ENCODE peak calls at places on chromosomes 7 and 10, in six cellular contexts. S is lower leg skin, V is BE2C, C is upper lobe of left lung, L is ovary, U is dorsolateral prefrontal cortex. O is an unnamed sample.

GRCh38 chr10:36003688-36004087 is 361.6 kb upstream of the FZD8 start:
- DNase-seq in S (no peak), V (no peak), C (peak; percentile 54), L (no peak), U (no peak), O (no peak)

GRCh38 chr7:1579481-1580421 is 9.9 kb upstream of the PSMG3 start:
- DNase-seq in S (no peak), V (peak; percentile 78), C (peak; percentile 84), L (peak; percentile 82), U (peak; percentile 78), O (peak; percentile 40)

GRCh38 chr10:99360935-99361334 is 31.8 kb downstream of the CNNM1 start:
- DNase-seq in S (no peak), V (no peak), C (no peak), L (no peak), U (no peak), O (no peak)

GRCh38 chr7:73838642-73839041 is 3.7 kb downstream of the METTL27 start:
- DNase-seq in S (no peak), V (no peak), C (no peak), L (no peak), U (no peak), O (no peak)

GRCh38 chr7:132755538-132756481 is 179.5 kb upstream of the PLXNA4 start:
- DNase-seq in S (no peak), V (no peak), C (no peak), L (no peak), U (no peak), O (no peak)

GRCh38 chr10:110494532-110494931 is 3.2 kb upstream of the DUSP5 start:
- DNase-seq in S (no peak), V (no peak), C (no peak), L (no peak), U (no peak), O (no peak)

GRCh38 chr10:24579448-24579847 is 144.2 kb downstream of the ARHGAP21 start:
- DNase-seq in S (no peak), V (no peak), C (no peak), L (no peak), U (no peak), O (no peak)

GRCh38 chr10:121527690-121528089 is 70.6 kb downstream of the FGFR2 start:
- DNase-seq in S (no peak), V (no peak), C (no peak), L (peak; percentile 63), U (no peak), O (peak; percentile 9)

GRCh38 chr10:97612386-97612785 is 20.9 kb downstream of the MORN4 start:
- DNase-seq in S (no peak), V (no peak), C (no peak), L (no peak), U (peak; percentile 36), O (peak; percentile 55)

GRCh38 chr7:111678986-111679385 is 116.7 kb upstream of the IMMP2L start:
- DNase-seq in S (no peak), V (no peak), C (no peak), L (no peak), U (no peak), O (no peak)

GRCh38 chr7:151035024-151035717 is 6.9 kb downstream of the ABCB8 start:
- DNase-seq in S (no peak), V (no peak), C (peak; percentile 56), L (no peak), U (no peak), O (no peak)

GRCh38 chr7:45186261-45186813 is 28.7 kb downstream of the RAMP3 start:
- DNase-seq in S (no peak), V (no peak), C (no peak), L (no peak), U (no peak), O (no peak)

GRCh38 chr10:25745976-25746375 is 188.1 kb upstream of the MYO3A start:
- DNase-seq in S (no peak), V (no peak), C (no peak), L (no peak), U (no peak), O (no peak)

GRCh38 chr10:79976999-79977398 is 28.1 kb upstream of the SFTPD start:
- DNase-seq in S (no peak), V (no peak), C (no peak), L (no peak), U (no peak), O (no peak)

GRCh38 chr10:104334561-104334960 is 3.7 kb downstream of the ITPRIP start:
- DNase-seq in S (peak; percentile 13), V (no peak), C (no peak), L (no peak), U (no peak), O (no peak)

GRCh38 chr7:73968511-73968910 is 59.5 kb upstream of the ELN start:
- DNase-seq in S (no peak), V (no peak), C (no peak), L (no peak), U (no peak), O (peak; percentile 42)

GRCh38 chr10:123325663-123326175 is 171.5 kb downstream of the BUB3 start:
- DNase-seq in S (no peak), V (no peak), C (no peak), L (no peak), U (no peak), O (no peak)

GRCh38 chr10:8095962-8096361 is 41.5 kb downstream of the GATA3 start:
- DNase-seq in S (no peak), V (peak; percentile 70), C (no peak), L (no peak), U (no peak), O (no peak)

GRCh38 chr10:30027057-30028005 is 32.1 kb downstream of the JCAD start:
- DNase-seq in S (no peak), V (no peak), C (peak; percentile 81), L (peak; percentile 45), U (no peak), O (no peak)

GRCh38 chr10:61464461-61465215 is 11.5 kb upstream of the TMEM26 start:
- DNase-seq in S (no peak), V (no peak), C (no peak), L (no peak), U (no peak), O (peak; percentile 68)

GRCh38 chr10:75978213-75978612 is 546.8 kb downstream of the LRMDA start:
- DNase-seq in S (no peak), V (no peak), C (no peak), L (no peak), U (no peak), O (peak; percentile 30)

DNA sequence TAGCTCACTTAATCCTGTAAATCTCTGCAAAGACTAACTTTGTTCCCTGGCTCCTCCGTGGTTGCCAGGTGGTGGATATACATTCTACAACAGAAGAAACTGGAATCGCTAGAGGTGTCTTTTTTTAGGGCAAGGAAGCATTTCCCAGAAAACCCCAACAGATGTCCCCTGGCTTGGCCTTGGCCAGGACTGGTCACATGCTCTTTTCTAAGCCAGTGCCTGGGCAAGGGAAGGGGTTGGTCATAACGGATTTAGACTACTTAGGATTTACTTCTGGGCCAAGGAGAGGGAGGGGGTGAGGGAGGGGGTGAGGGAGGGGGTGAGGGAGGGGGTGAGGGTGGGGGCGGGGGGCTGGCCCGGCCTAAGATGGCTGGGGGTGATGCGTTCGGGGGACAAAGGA is 105.7 kb downstream of the SNX10 start:
- DNase-seq in S (no peak), V (no peak), C (no peak), L (no peak), U (peak; percentile 78), O (no peak)
- H3K4me3 ChIP-seq in S (no peak overlapping the region), V (no peak overlapping the region), C (no peak overlapping the region), L (no peak overlapping the region), U (no peak overlapping the region), O (no peak overlapping the region)

GRCh38 chr7:135170223-135170997 is at the start of gene CYREN:
- DNase-seq in S (peak; percentile 87), V (peak; percentile 98), C (peak; percentile 98), L (peak; percentile 97), U (peak; percentile 71), O (peak; percentile 95)

GRCh38 chr7:135169936-135170222 is 628 bp downstream of the CYREN start:
- DNase-seq in S (no peak), V (no peak), C (no peak), L (no peak), U (no peak), O (no peak)

GRCh38 chr7:135168489-135169140 is 1.9 kb downstream of the CYREN start:
- DNase-seq in S (no peak), V (no peak), C (no peak), L (no peak), U (no peak), O (no peak)

GRCh38 chr7:135168001-135168400 is 2.5 kb downstream of the CYREN start:
- DNase-seq in S (no peak), V (no peak), C (no peak), L (no peak), U (no peak), O (no peak)

DNA sequence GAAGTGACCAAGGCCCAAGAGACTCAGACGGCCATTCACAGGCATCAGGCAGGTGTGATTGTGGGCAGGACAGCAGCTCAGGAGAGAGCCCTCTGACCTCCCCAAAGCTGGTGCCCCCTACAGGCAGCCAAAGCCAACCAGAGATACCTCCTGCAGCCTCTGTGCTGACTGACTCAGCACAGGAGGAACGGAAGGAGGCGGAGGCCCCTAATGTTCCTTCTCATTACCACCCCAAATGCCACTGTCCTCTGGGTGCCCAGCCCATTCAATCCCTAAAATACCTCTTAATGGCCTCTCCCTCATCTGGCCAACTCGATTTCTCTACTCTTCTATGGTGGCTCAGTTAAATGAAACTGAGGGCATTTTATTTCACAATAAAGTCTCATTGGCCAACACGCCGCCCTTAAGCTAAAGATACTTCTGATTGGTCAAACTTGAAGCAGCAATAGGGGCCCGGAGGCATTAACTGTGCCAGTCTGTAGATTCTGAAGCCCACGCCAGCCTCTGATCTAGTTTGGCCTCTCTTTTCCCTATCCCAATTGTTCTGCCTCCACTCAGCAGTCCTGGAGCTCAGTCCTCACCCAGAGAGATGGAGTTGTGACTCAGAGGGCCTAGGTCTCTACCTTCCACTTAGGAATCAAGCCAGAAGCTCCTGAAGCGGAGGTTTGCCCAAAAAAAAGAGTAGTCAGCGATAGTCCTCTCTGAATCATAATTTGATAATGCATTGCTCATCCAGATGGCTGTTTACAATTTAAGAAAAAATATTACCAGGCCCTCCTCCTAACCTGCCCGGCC is 1.2 kb downstream of the CYREN start:
- DNase-seq in S (no peak), V (peak; percentile 59), C (no peak), L (peak; percentile 39), U (no peak), O (peak; percentile 20)
- TF ChIP-seq CTCF in S (no peak), V (peak; percentile 61), C (peak; percentile 26), L (no peak), U (peak; percentile 32), O (peak; percentile 51)

DNA sequence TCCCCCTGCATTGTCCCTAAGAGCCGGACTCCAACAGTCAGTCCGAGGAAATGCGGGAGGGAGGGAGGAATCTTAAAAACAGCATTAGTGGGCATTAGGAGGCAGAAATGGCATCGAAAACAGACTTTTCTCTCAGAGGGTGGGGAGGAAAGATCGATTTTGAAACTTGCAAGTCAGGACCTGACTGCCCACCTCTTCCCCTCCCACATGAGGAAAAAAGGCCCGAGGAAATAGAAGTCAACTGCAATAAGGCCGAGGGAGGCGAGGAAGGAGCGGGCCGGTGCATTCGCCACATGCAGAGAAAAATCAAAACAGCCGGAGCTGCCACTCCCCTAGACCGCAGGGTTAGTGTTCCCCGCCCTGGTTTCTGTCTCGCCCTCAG is 2.8 kb downstream of the LBX1 start:
- DNase-seq in S (no peak), V (no peak), C (no peak), L (no peak), U (no peak), O (no peak)
- H3K4me3 ChIP-seq in S (no peak overlapping the region), V (peak overlapping the region; percentile 10), C (peak overlapping the region; percentile 31), L (no peak overlapping the region), U (no peak overlapping the region), O (no peak overlapping the region)

DNA sequence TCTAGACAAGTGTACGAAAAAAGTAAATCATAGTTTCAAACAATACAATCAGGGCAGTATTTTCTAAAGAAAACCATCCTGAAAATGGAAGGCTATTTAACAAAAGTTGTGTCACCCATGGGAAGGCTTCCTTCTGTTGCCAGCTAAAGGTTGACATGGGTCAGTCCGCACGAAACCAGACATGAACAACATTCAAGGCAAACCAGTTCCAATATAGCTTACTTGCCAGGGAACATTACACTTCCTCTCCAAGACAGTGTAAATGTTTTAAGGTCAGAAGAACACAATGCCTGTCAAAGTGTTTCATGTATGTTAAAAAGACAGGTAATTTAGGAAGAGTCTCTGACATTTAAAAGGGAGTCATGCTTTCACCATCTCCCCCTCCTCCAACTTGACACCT is 69.7 kb downstream of the CACNA2D1 start:
- DNase-seq in S (no peak), V (no peak), C (no peak), L (no peak), U (no peak), O (no peak)
- TF ChIP-seq CTCF in S (no peak), V (no peak), C (no peak), L (no peak), U (no peak), O (no peak)

O was measured in AG10803.